ENCODE peak calls at places on chromosomes 7 and 10, in eight cellular contexts. One of them, this sample, is unnamed. For H3K27me3, the result is how much of the 10 kb centered on the place peaks cover.

GRCh38 chr7:116500071-116500853 is 724 bp downstream of the CAV2 start:
- DNase-seq in left lung: peak
- DNase-seq in naive thymus-derived CD4-positive, alpha-beta T cell: no peak
- DNase-seq in NT2/D1: no peak
- DNase-seq in heart right ventricle: peak
- DNase-seq in IMR-90: peak
- DNase-seq in CD8-positive, alpha-beta memory T cell: no peak
- DNase-seq in heart left ventricle: peak
- DNase-seq in this sample: peak

GRCh38 chr7:5553298-5553877 is 129.8 kb upstream of the TNRC18 start:
- DNase-seq in heart left ventricle: no peak
- DNase-seq in IMR-90: no peak
- DNase-seq in CD8-positive, alpha-beta memory T cell: no peak
- DNase-seq in NT2/D1: no peak
- DNase-seq in left lung: no peak
- DNase-seq in naive thymus-derived CD4-positive, alpha-beta T cell: no peak
- DNase-seq in heart right ventricle: no peak
- DNase-seq in this sample: no peak

GRCh38 chr10:106582291-106582690 is 582.2 kb downstream of the SORCS1 start:
- DNase-seq in NT2/D1: no peak
- DNase-seq in left lung: no peak
- DNase-seq in naive thymus-derived CD4-positive, alpha-beta T cell: no peak
- DNase-seq in IMR-90: peak
- DNase-seq in heart left ventricle: no peak
- DNase-seq in heart right ventricle: no peak
- DNase-seq in CD8-positive, alpha-beta memory T cell: no peak
- DNase-seq in this sample: no peak

GRCh38 chr10:77315511-77316129 is 322.0 kb downstream of the KCNMA1 start:
- DNase-seq in IMR-90: no peak
- DNase-seq in naive thymus-derived CD4-positive, alpha-beta T cell: no peak
- DNase-seq in left lung: no peak
- DNase-seq in CD8-positive, alpha-beta memory T cell: no peak
- DNase-seq in heart left ventricle: no peak
- DNase-seq in NT2/D1: no peak
- DNase-seq in heart right ventricle: no peak
- DNase-seq in this sample: no peak

GRCh38 chr10:77700086-77700485 is 62.5 kb upstream of the KCNMA1 start:
- DNase-seq in heart left ventricle: no peak
- DNase-seq in left lung: no peak
- DNase-seq in IMR-90: no peak
- DNase-seq in CD8-positive, alpha-beta memory T cell: no peak
- DNase-seq in heart right ventricle: no peak
- DNase-seq in NT2/D1: no peak
- DNase-seq in naive thymus-derived CD4-positive, alpha-beta T cell: no peak
- DNase-seq in this sample: no peak

GRCh38 chr7:42137941-42138340 is 99.1 kb downstream of the GLI3 start:
- DNase-seq in CD8-positive, alpha-beta memory T cell: no peak
- DNase-seq in heart right ventricle: no peak
- DNase-seq in naive thymus-derived CD4-positive, alpha-beta T cell: no peak
- DNase-seq in heart left ventricle: no peak
- DNase-seq in IMR-90: peak
- DNase-seq in left lung: no peak
- DNase-seq in NT2/D1: no peak
- DNase-seq in this sample: no peak

GRCh38 chr7:16999541-17000266 is 117.9 kb upstream of the AGR3 start:
- DNase-seq in heart right ventricle: no peak
- DNase-seq in left lung: no peak
- DNase-seq in CD8-positive, alpha-beta memory T cell: no peak
- DNase-seq in naive thymus-derived CD4-positive, alpha-beta T cell: no peak
- DNase-seq in IMR-90: no peak
- DNase-seq in NT2/D1: no peak
- DNase-seq in heart left ventricle: no peak
- DNase-seq in this sample: peak

GRCh38 chr7:39946693-39947092 is 3.4 kb upstream of the CDK13 start:
- DNase-seq in heart right ventricle: no peak
- DNase-seq in naive thymus-derived CD4-positive, alpha-beta T cell: no peak
- DNase-seq in CD8-positive, alpha-beta memory T cell: no peak
- DNase-seq in heart left ventricle: no peak
- DNase-seq in IMR-90: no peak
- DNase-seq in left lung: no peak
- DNase-seq in NT2/D1: no peak
- DNase-seq in this sample: no peak

GRCh38 chr7:135853499-135853898 is 104.9 kb upstream of the FAM180A start:
- DNase-seq in heart left ventricle: no peak
- DNase-seq in IMR-90: no peak
- DNase-seq in NT2/D1: no peak
- DNase-seq in left lung: no peak
- DNase-seq in CD8-positive, alpha-beta memory T cell: no peak
- DNase-seq in naive thymus-derived CD4-positive, alpha-beta T cell: no peak
- DNase-seq in heart right ventricle: no peak
- DNase-seq in this sample: no peak

GRCh38 chr7:55367283-55367840 is 2.2 kb downstream of the LANCL2 start:
- DNase-seq in IMR-90: no peak
- DNase-seq in heart right ventricle: no peak
- DNase-seq in heart left ventricle: no peak
- DNase-seq in naive thymus-derived CD4-positive, alpha-beta T cell: no peak
- DNase-seq in CD8-positive, alpha-beta memory T cell: no peak
- DNase-seq in left lung: peak
- DNase-seq in NT2/D1: no peak
- DNase-seq in this sample: no peak
- H3K4me3 ChIP-seq in IMR-90: no peak
- H3K4me3 ChIP-seq in heart right ventricle: peak
- H3K4me3 ChIP-seq in heart left ventricle: peak
- H3K4me3 ChIP-seq in naive thymus-derived CD4-positive, alpha-beta T cell: peak
- H3K4me3 ChIP-seq in CD8-positive, alpha-beta memory T cell: peak
- H3K4me3 ChIP-seq in left lung: peak
- H3K4me3 ChIP-seq in NT2/D1: peak
- H3K4me3 ChIP-seq in this sample: peak

GRCh38 chr7:30789334-30789711 is 18.1 kb downstream of the MINDY4 start:
- DNase-seq in IMR-90: peak
- DNase-seq in naive thymus-derived CD4-positive, alpha-beta T cell: no peak
- DNase-seq in NT2/D1: no peak
- DNase-seq in heart left ventricle: no peak
- DNase-seq in left lung: no peak
- DNase-seq in CD8-positive, alpha-beta memory T cell: no peak
- DNase-seq in heart right ventricle: no peak
- DNase-seq in this sample: no peak

GRCh38 chr7:30790391-30790790 is 19.2 kb downstream of the MINDY4 start:
- DNase-seq in heart right ventricle: no peak
- DNase-seq in heart left ventricle: no peak
- DNase-seq in CD8-positive, alpha-beta memory T cell: no peak
- DNase-seq in IMR-90: no peak
- DNase-seq in naive thymus-derived CD4-positive, alpha-beta T cell: no peak
- DNase-seq in NT2/D1: no peak
- DNase-seq in left lung: no peak
- DNase-seq in this sample: no peak

GRCh38 chr7:30791126-30791525 is 19.9 kb downstream of the MINDY4 start:
- DNase-seq in heart left ventricle: no peak
- DNase-seq in IMR-90: no peak
- DNase-seq in naive thymus-derived CD4-positive, alpha-beta T cell: no peak
- DNase-seq in NT2/D1: no peak
- DNase-seq in left lung: no peak
- DNase-seq in CD8-positive, alpha-beta memory T cell: no peak
- DNase-seq in heart right ventricle: no peak
- DNase-seq in this sample: no peak

GRCh38 chr7:30787476-30787875 is 16.3 kb downstream of the MINDY4 start:
- DNase-seq in left lung: no peak
- DNase-seq in IMR-90: no peak
- DNase-seq in heart right ventricle: no peak
- DNase-seq in CD8-positive, alpha-beta memory T cell: no peak
- DNase-seq in NT2/D1: no peak
- DNase-seq in heart left ventricle: no peak
- DNase-seq in naive thymus-derived CD4-positive, alpha-beta T cell: no peak
- DNase-seq in this sample: no peak

DNA sequence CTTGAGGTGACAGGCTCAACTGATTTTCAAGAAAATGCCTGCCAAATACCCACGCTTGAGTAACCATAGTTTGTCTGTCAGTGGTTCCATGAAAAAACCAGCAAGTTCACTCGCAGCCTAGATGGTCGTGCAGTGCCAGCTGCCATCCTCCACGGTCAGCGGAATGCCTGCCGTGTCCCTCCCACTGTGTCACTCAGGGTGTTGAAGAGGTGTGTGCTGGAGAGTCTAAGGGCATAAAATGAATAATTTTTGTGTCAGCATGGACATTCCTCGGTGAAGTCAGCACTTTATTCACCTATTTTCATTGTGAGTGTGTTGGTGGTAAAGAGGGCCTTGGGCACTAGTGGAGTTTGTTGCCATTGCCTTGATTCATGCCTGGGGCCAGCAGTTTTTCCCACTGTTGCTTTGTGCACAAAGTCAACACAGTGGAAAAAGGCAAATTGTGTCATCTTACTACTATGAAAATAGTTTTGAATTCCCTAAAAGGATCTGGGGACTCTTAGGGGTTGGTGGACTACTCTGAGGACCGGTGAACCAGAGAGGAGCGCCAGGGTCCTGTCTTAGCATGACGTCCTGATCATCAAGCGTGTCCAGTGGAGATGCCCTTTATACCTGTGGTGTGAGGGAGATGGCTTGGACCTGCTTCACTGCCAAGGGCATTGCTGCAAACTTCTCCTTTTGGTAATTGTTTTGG is 17.6 kb downstream of the MINDY4 start:
- DNase-seq in heart left ventricle: no peak
- DNase-seq in CD8-positive, alpha-beta memory T cell: no peak
- DNase-seq in NT2/D1: no peak
- DNase-seq in IMR-90: no peak
- DNase-seq in naive thymus-derived CD4-positive, alpha-beta T cell: no peak
- DNase-seq in left lung: no peak
- DNase-seq in heart right ventricle: no peak
- DNase-seq in this sample: no peak
- H3K27me3 ChIP-seq in heart left ventricle: under half
- H3K27me3 ChIP-seq in CD8-positive, alpha-beta memory T cell: under half
- H3K27me3 ChIP-seq in NT2/D1: under half
- H3K27me3 ChIP-seq in IMR-90: under half
- H3K27me3 ChIP-seq in naive thymus-derived CD4-positive, alpha-beta T cell: under half
- H3K27me3 ChIP-seq in left lung: under half
- H3K27me3 ChIP-seq in heart right ventricle: under half
- H3K27me3 ChIP-seq in this sample: under half

GRCh38 chr10:1193561-1193960 is 137.4 kb downstream of the WDR37 start:
- DNase-seq in IMR-90: no peak
- DNase-seq in heart right ventricle: no peak
- DNase-seq in naive thymus-derived CD4-positive, alpha-beta T cell: no peak
- DNase-seq in NT2/D1: no peak
- DNase-seq in CD8-positive, alpha-beta memory T cell: no peak
- DNase-seq in heart left ventricle: no peak
- DNase-seq in left lung: no peak
- DNase-seq in this sample: no peak
- H3K4me3 ChIP-seq in IMR-90: no peak
- H3K4me3 ChIP-seq in heart right ventricle: no peak
- H3K4me3 ChIP-seq in naive thymus-derived CD4-positive, alpha-beta T cell: no peak
- H3K4me3 ChIP-seq in NT2/D1: no peak
- H3K4me3 ChIP-seq in CD8-positive, alpha-beta memory T cell: no peak
- H3K4me3 ChIP-seq in heart left ventricle: no peak
- H3K4me3 ChIP-seq in left lung: no peak
- H3K4me3 ChIP-seq in this sample: no peak

GRCh38 chr10:62817120-62817762 is 1.1 kb upstream of the EGR2 start:
- DNase-seq in IMR-90: peak
- DNase-seq in heart left ventricle: peak
- DNase-seq in naive thymus-derived CD4-positive, alpha-beta T cell: peak
- DNase-seq in heart right ventricle: peak
- DNase-seq in left lung: peak
- DNase-seq in CD8-positive, alpha-beta memory T cell: peak
- DNase-seq in NT2/D1: no peak
- DNase-seq in this sample: peak

GRCh38 chr10:62817763-62818425 is 1.7 kb upstream of the EGR2 start:
- DNase-seq in heart left ventricle: peak
- DNase-seq in naive thymus-derived CD4-positive, alpha-beta T cell: peak
- DNase-seq in CD8-positive, alpha-beta memory T cell: peak
- DNase-seq in IMR-90: peak
- DNase-seq in heart right ventricle: peak
- DNase-seq in NT2/D1: peak
- DNase-seq in left lung: peak
- DNase-seq in this sample: peak

GRCh38 chr10:62814901-62815372 is 1.2 kb downstream of the EGR2 start:
- DNase-seq in left lung: peak
- DNase-seq in heart right ventricle: peak
- DNase-seq in IMR-90: no peak
- DNase-seq in CD8-positive, alpha-beta memory T cell: no peak
- DNase-seq in naive thymus-derived CD4-positive, alpha-beta T cell: peak
- DNase-seq in NT2/D1: no peak
- DNase-seq in heart left ventricle: peak
- DNase-seq in this sample: no peak

GRCh38 chr10:62815373-62816111 is 624 bp downstream of the EGR2 start:
- DNase-seq in CD8-positive, alpha-beta memory T cell: no peak
- DNase-seq in left lung: peak
- DNase-seq in naive thymus-derived CD4-positive, alpha-beta T cell: peak
- DNase-seq in heart right ventricle: no peak
- DNase-seq in heart left ventricle: no peak
- DNase-seq in NT2/D1: no peak
- DNase-seq in IMR-90: no peak
- DNase-seq in this sample: peak

DNA sequence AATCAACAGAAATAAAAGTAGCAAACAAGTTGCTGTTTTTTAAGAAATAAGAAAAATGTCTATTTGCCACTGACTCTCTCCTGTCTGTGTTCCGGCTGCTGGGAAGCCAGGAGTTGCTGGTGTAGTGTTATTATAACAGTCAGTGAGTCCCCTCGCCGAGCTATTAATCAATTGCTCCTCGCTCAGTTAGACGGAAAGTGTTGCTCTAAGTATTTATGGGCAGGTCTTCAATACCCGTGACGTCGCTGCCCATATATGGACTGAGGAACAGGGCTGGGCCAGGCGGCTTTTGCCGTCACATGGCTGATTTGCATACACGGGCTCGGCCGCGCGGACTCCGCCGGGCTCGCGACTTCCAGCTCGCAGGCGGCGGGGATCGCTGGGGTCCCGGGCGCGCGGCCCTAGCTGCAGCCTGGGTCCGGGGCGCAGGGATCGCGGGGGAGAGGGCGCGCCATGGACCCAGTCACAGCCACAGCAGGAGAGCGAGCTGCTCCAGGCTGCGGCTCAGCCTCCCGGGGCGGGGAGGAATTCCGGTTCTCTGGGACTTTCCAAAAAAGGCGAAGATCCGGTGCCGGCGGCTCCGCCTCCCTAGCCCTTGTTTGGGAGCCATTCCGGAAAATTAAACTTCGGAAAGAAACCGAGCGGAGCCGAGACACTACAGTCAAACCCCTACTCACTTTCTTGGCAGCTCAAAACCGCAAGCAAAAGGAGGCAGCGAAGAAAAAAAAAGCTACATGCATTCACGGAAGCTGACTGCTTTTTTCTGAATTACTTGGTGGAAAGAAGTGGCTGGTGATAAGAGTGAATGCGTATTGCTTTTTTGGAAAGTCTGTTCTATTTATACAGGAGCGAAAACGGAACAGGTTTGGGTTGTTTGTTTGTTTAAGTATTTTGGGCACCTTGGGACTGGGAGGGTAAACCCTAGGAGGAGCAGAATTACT is at the start of gene EGR2:
- DNase-seq in naive thymus-derived CD4-positive, alpha-beta T cell: peak
- DNase-seq in CD8-positive, alpha-beta memory T cell: peak
- DNase-seq in NT2/D1: peak
- DNase-seq in left lung: peak
- DNase-seq in heart right ventricle: peak
- DNase-seq in IMR-90: peak
- DNase-seq in heart left ventricle: peak
- DNase-seq in this sample: peak
- H3K27me3 ChIP-seq in naive thymus-derived CD4-positive, alpha-beta T cell: under half
- H3K27me3 ChIP-seq in CD8-positive, alpha-beta memory T cell: under half
- H3K27me3 ChIP-seq in NT2/D1: half or more
- H3K27me3 ChIP-seq in left lung: under half
- H3K27me3 ChIP-seq in heart right ventricle: half or more
- H3K27me3 ChIP-seq in IMR-90: under half
- H3K27me3 ChIP-seq in heart left ventricle: under half
- H3K27me3 ChIP-seq in this sample: under half